ENCODE peak calls at places on chromosomes 1 and 21, in eight cellular contexts. A is LHCN-M2, E is heart right ventricle, H is Kasumi-1, V is kidney glomerular epithelial cell, D is left ventricle myocardium inferior, G is AG09309, L is HTR-8/SVneo. B is an unnamed sample.

GRCh38 chr1:22755641-22756040 is 45.0 kb downstream of the EPHB2 start:
- DNase-seq in A (no peak), E (no peak), H (no peak), V (no peak), D (no peak), G (no peak), L (no peak), B (no peak)

GRCh38 chr1:31348449-31348848 is 24.4 kb downstream of the FABP3 start:
- DNase-seq in A (peak), E (no peak), H (no peak), V (no peak), D (no peak), G (no peak), L (no peak), B (no peak)

GRCh38 chr21:17796037-17796403 is 23.1 kb downstream of the C21orf91 start:
- DNase-seq in A (no peak), E (no peak), H (no peak), V (no peak), D (no peak), G (no peak), L (no peak), B (no peak)

GRCh38 chr1:234561322-234561721 is 48.7 kb downstream of the IRF2BP2 start:
- DNase-seq in A (no peak), E (no peak), H (no peak), V (no peak), D (no peak), G (no peak), L (no peak), B (no peak)

GRCh38 chr1:233587958-233588799 is 25.7 kb upstream of the KCNK1 start:
- DNase-seq in A (no peak), E (no peak), H (no peak), V (no peak), D (no peak), G (no peak), L (no peak), B (no peak)

GRCh38 chr1:206708058-206708457 is 23.4 kb downstream of the MAPKAPK2 start:
- DNase-seq in A (no peak), E (no peak), H (peak), V (no peak), D (no peak), G (no peak), L (no peak), B (no peak)

GRCh38 chr21:46537026-46537425 is 67.9 kb downstream of the S100B start:
- DNase-seq in A (no peak), E (no peak), H (no peak), V (no peak), D (no peak), G (no peak), L (no peak), B (no peak)

GRCh38 chr21:15514073-15514946 is 215.5 kb upstream of the USP25 start:
- DNase-seq in A (no peak), E (no peak), H (peak), V (no peak), D (no peak), G (no peak), L (no peak), B (no peak)

GRCh38 chr1:46413596-46413985 is 19.5 kb downstream of the FAAH start:
- DNase-seq in A (no peak), E (no peak), H (peak), V (no peak), D (no peak), G (no peak), L (no peak), B (no peak)

B was measured in left cardiac atrium.